ENCODE peak calls at places on chromosomes 7 and 10, in five cellular contexts. W is HCT116, J is A549, L is stomach, D is prostate gland. R is an unnamed sample.

GRCh38 chr10:70786799-70787415 is 1.7 kb upstream of the TBATA start:
- DNase-seq in W (no peak), J (no peak), L (no peak), D (no peak), R (no peak)

GRCh38 chr7:38825721-38826440 is 83.1 kb downstream of the VPS41 start:
- DNase-seq in W (no peak), J (no peak), L (no peak), D (no peak), R (no peak)

GRCh38 chr7:45267262-45267661 is 109.7 kb downstream of the RAMP3 start:
- DNase-seq in W (no peak), J (no peak), L (no peak), D (no peak), R (peak; percentile 27)

GRCh38 chr7:158581440-158582088 is 6.1 kb downstream of the PTPRN2 start:
- DNase-seq in W (no peak), J (no peak), L (peak; percentile 76), D (no peak), R (no peak)

GRCh38 chr10:113168560-113168959 is 218.5 kb downstream of the TCF7L2 start:
- DNase-seq in W (no peak), J (no peak), L (no peak), D (no peak), R (no peak)

GRCh38 chr10:128568979-128569378 is 442.8 kb upstream of the MKI67 start:
- DNase-seq in W (no peak), J (no peak), L (no peak), D (no peak), R (no peak)

GRCh38 chr7:1971946-1972654 is 260.6 kb downstream of the MAD1L1 start:
- DNase-seq in W (no peak), J (no peak), L (no peak), D (no peak), R (no peak)

GRCh38 chr10:128751284-128751683 is 625.1 kb upstream of the MKI67 start:
- DNase-seq in W (no peak), J (peak; percentile 12), L (no peak), D (no peak), R (no peak)

GRCh38 chr10:36281871-36282331 is 639.8 kb upstream of the FZD8 start:
- DNase-seq in W (no peak), J (peak; percentile 87), L (no peak), D (no peak), R (no peak)

GRCh38 chr10:44978570-44979280 is at the start of gene DEPP1:
- DNase-seq in W (peak; percentile 90), J (peak; percentile 88), L (peak; percentile 97), D (peak; percentile 97), R (peak; percentile 97)

GRCh38 chr10:10520391-10521385 is 497.0 kb upstream of the CELF2 start:
- DNase-seq in W (no peak), J (no peak), L (no peak), D (no peak), R (no peak)

GRCh38 chr10:28130267-28130666 is 131.4 kb upstream of the ODAD2 start:
- DNase-seq in W (no peak), J (no peak), L (no peak), D (no peak), R (no peak)

GRCh38 chr10:21334891-21335696 is 190.4 kb downstream of the SKIDA1 start:
- DNase-seq in W (no peak), J (peak; percentile 94), L (no peak), D (peak; percentile 79), R (no peak)

GRCh38 chr10:963186-963585 is 25.0 kb upstream of the GTPBP4 start:
- DNase-seq in W (no peak), J (no peak), L (no peak), D (no peak), R (no peak)

GRCh38 chr10:51694369-51694768 is 5.0 kb downstream of the CSTF2T start:
- DNase-seq in W (no peak), J (no peak), L (no peak), D (no peak), R (no peak)

GRCh38 chr10:51698473-51699063 is 827 bp downstream of the CSTF2T start:
- DNase-seq in W (no peak), J (no peak), L (no peak), D (no peak), R (no peak)

GRCh38 chr10:51699145-51699474 is 285 bp downstream of the CSTF2T start:
- DNase-seq in W (no peak), J (no peak), L (no peak), D (no peak), R (no peak)

GRCh38 chr10:51699475-51700227 is at the start of gene CSTF2T:
- DNase-seq in W (peak; percentile 94), J (peak; percentile 97), L (peak; percentile 88), D (peak; percentile 89), R (peak; percentile 93)

DNA sequence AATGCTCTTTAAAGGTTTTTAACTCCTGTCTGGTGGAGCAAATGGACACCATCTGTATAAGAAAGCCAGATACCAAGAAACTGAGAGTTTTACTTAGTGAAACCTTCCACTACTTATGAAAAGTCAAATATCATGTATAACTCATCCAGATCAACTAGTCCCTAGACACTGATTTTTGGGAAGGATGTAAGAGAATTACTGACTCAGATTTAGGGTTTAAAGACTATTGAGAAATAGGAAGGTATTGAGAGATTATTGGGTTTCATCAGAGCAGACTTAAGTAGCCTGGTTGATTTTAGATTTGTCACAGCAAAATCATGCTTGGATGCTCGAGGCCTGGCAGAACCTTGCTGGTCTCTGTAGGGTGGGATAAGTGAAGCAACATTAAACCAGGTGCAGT is 3.1 kb downstream of the CSTF2T start:
- DNase-seq in W (no peak), J (no peak), L (no peak), D (no peak), R (no peak)
- H3K4me3 ChIP-seq in W (no peak overlapping the region), J (no peak overlapping the region), L (no peak overlapping the region), D (no peak overlapping the region), R (no peak overlapping the region)

GRCh38 chr10:69100136-69100872 is 12.4 kb downstream of the SRGN start:
- DNase-seq in W (no peak), J (no peak), L (no peak), D (no peak), R (no peak)
- TF ChIP-seq POLR2A in W (no peak), J (no peak), L (no peak), D (no peak), R (no peak)

GRCh38 chr10:125216897-125217296 is 56.5 kb upstream of the CTBP2 start:
- DNase-seq in W (no peak), J (no peak), L (no peak), D (no peak), R (no peak)

GRCh38 chr10:125218967-125219366 is 58.6 kb upstream of the CTBP2 start:
- DNase-seq in W (no peak), J (no peak), L (no peak), D (no peak), R (no peak)

GRCh38 chr10:125214283-125214570 is 53.9 kb upstream of the CTBP2 start:
- DNase-seq in W (no peak), J (no peak), L (no peak), D (no peak), R (no peak)

GRCh38 chr10:125216309-125216708 is 55.9 kb upstream of the CTBP2 start:
- DNase-seq in W (no peak), J (no peak), L (no peak), D (no peak), R (no peak)

DNA sequence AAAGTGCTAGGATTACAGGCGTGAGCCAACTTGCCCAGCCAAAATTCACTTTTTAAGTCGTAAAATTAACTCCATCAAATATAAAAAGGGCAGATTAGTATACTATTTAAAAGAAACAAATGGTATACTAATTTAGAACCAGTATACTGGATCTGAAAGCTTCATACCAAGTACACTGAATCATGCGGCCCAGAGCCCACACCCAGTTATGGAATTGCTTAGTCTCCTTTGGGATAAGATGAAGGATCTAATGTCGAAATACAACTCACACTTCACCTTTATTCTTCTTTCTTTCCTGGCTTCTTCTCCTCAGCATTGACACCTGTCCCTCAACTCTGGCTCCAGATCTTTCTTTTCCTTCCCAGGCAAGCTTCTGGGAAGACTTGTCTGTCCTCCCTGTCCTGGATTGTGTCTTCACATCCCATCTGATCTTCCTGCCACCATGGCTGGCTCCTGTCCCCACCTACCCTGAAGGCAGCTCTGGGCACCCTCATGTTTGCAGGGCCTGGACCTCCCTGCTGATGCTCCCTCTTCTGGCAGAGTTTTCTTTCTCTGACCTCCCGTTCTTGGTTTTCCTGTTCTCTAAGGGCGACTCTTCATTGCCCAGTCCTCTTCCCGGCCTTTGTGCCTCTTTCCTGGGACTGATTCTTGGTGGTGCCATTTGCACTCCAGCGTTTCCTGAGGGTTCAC is 57.8 kb upstream of the CTBP2 start:
- DNase-seq in W (peak; percentile 23), J (peak; percentile 18), L (no peak), D (no peak), R (no peak)
- TF ChIP-seq CTCF in W (peak; percentile 27), J (no peak), L (no peak), D (no peak), R (no peak)

DNA sequence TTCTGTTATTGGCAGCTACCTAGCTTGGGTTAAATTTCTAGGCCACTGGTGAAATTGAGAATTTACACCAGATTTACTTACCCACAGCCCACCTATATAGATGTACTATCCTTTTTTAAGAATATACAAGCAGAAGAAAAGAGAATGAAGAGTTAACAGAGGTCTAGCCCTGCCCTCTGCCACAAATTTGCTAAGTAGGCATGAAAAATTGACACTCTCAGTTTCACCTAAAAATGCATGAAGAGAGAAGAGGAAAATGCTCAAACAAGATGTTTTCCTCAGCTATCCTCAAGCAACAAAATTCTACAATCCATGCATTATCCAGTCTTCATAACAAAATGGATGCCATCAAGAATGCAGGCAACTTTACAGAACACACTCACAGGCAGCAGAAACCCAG is 24.6 kb upstream of the RNF148 start:
- DNase-seq in W (no peak), J (no peak), L (no peak), D (no peak), R (no peak)
- H3K4me3 ChIP-seq in W (no peak overlapping the region), J (no peak overlapping the region), L (no peak overlapping the region), D (no peak overlapping the region), R (no peak overlapping the region)

GRCh38 chr10:102246261-102246660 is 929 bp downstream of the GBF1 start:
- DNase-seq in W (no peak), J (no peak), L (no peak), D (no peak), R (no peak)

GRCh38 chr10:102243304-102243703 is 2.0 kb upstream of the PITX3 start:
- DNase-seq in W (no peak), J (no peak), L (no peak), D (no peak), R (no peak)

GRCh38 chr10:102247724-102248123 is 2.4 kb downstream of the GBF1 start:
- DNase-seq in W (no peak), J (no peak), L (no peak), D (peak; percentile 53), R (no peak)

GRCh38 chr10:102245932-102246251 is 560 bp downstream of the GBF1 start:
- DNase-seq in W (no peak), J (no peak), L (no peak), D (no peak), R (no peak)

GRCh38 chr10:102245101-102245931 is at the start of gene GBF1:
- DNase-seq in W (peak; percentile 100), J (peak; percentile 100), L (peak; percentile 93), D (peak; percentile 95), R (peak; percentile 98)
- TF ChIP-seq POLR2A in W (peak; percentile 87), J (peak; percentile 91), L (no peak), D (peak; percentile 93), R (peak; percentile 60)

GRCh38 chr10:79910344-79910743 is 38.6 kb downstream of the SFTPD start:
- DNase-seq in W (no peak), J (no peak), L (no peak), D (no peak), R (no peak)
- TF ChIP-seq CTCF in W (no peak), J (no peak), L (no peak), D (no peak), R (no peak)